ENCODE peak calls at places on chromosomes 11 and 22, in seven cellular contexts. H, C, L, A, R, S and X are unnamed samples. For H3K4me1, the result is how much of the 10 kb centered on the place peaks cover.

GRCh38 chr11:17762309-17762974 is 27.9 kb downstream of the KCNC1 start:
- DNase-seq in S (no peak), A (no peak), H (no peak), C (no peak), R (no peak), L (no peak), X (no peak)

GRCh38 chr11:105344938-105345337 is 205.4 kb upstream of the CARD18 start:
- DNase-seq in A (no peak), S (no peak), L (no peak), C (no peak), H (no peak), R (no peak), X (no peak)

GRCh38 chr11:101797335-101797734 is 117.5 kb upstream of the CEP126 start:
- DNase-seq in C (no peak), H (peak), L (no peak), S (no peak), R (no peak), A (no peak), X (no peak)

GRCh38 chr11:127651175-127651887 is 650.8 kb upstream of the KIRREL3 start:
- DNase-seq in R (no peak), C (no peak), S (no peak), H (peak), L (no peak), A (no peak), X (no peak)

GRCh38 chr22:36086629-36087254 is 58.1 kb upstream of the RBFOX2 start:
- DNase-seq in C (no peak), A (no peak), R (no peak), H (no peak), S (no peak), L (no peak), X (no peak)

GRCh38 chr22:50523806-50524663 is 1.4 kb downstream of the SCO2 start:
- DNase-seq in A (no peak), L (no peak), S (no peak), R (no peak), H (no peak), C (no peak), X (no peak)

GRCh38 chr11:119206512-119207299 is 567 bp downstream of the CBL start:
- DNase-seq in A (no peak), L (peak), C (peak), R (peak), H (no peak), S (peak), X (peak)

GRCh38 chr11:44112083-44112865 is 16.8 kb downstream of the EXT2 start:
- DNase-seq in L (no peak), A (no peak), S (no peak), H (peak), C (no peak), R (no peak), X (peak)

GRCh38 chr11:99693941-99694492 is 673.3 kb downstream of the CNTN5 start:
- DNase-seq in H (peak), A (no peak), S (no peak), R (no peak), L (no peak), C (no peak), X (no peak)

GRCh38 chr11:1300569-1301187 is 8.8 kb downstream of the TOLLIP start:
- DNase-seq in A (no peak), L (no peak), C (no peak), R (no peak), S (peak), H (no peak), X (no peak)

GRCh38 chr22:38455530-38456271 is 702 bp upstream of the KCNJ4 start:
- DNase-seq in A (no peak), R (no peak), L (no peak), H (peak), S (no peak), C (no peak), X (peak)

GRCh38 chr11:112364962-112365481 is 104.4 kb upstream of the PLET1 start:
- DNase-seq in L (no peak), S (peak), A (no peak), R (no peak), H (peak), C (no peak), X (no peak)

GRCh38 chr11:126978155-126978554 is 22.4 kb downstream of the KIRREL3 start:
- DNase-seq in R (no peak), L (no peak), A (peak), H (no peak), C (no peak), S (no peak), X (no peak)

GRCh38 chr11:113615773-113616172 is 90.3 kb downstream of the TMPRSS5 start:
- DNase-seq in L (no peak), S (no peak), R (no peak), H (no peak), C (no peak), A (no peak), X (no peak)

GRCh38 chr11:102494216-102494615 is 36.3 kb downstream of the MMP7 start:
- DNase-seq in H (no peak), S (no peak), A (no peak), R (no peak), C (no peak), L (no peak), X (no peak)

GRCh38 chr22:46173152-46173551 is 22.8 kb downstream of the PPARA start:
- DNase-seq in R (no peak), L (no peak), C (no peak), H (no peak), A (no peak), S (no peak), X (no peak)

GRCh38 chr22:46172522-46172921 is 22.2 kb downstream of the PPARA start:
- DNase-seq in L (no peak), C (no peak), R (no peak), A (no peak), S (no peak), H (no peak), X (peak)

GRCh38 chr22:46169628-46170027 is 19.3 kb downstream of the PPARA start:
- DNase-seq in R (no peak), C (no peak), H (no peak), A (no peak), S (no peak), L (no peak), X (no peak)

GRCh38 chr22:46175631-46176030 is 25.3 kb downstream of the PPARA start:
- DNase-seq in A (no peak), S (no peak), R (no peak), L (no peak), C (no peak), H (no peak), X (no peak)

GRCh38 chr22:46171940-46172339 is 21.6 kb downstream of the PPARA start:
- DNase-seq in R (no peak), A (no peak), H (peak), S (no peak), C (no peak), L (no peak), X (peak)
- H3K4me3 ChIP-seq in R (no peak), A (no peak), H (no peak), S (no peak), C (no peak), L (no peak), X (peak)

DNA sequence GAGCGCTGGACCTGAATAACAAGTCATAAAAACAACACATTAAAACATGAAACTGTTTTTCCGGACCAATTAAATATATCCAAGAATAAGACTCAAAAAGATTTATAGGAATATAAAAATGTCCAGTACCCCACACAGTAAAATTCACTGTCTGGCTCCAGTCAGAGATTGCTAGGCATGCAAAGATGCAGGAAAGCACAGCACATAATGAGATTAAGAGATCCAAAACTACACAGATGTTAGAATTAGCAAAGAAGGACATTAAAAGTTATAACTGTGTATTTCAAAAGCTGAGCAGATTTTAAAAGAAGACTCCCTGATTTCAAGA is 13.7 kb downstream of the LRRC75B start:
- DNase-seq in C (no peak), L (no peak), R (no peak), S (no peak), A (no peak), H (no peak), X (no peak)
- H3K4me1 ChIP-seq in C (under half), L (under half), R (under half), S (under half), A (under half), H (under half), X (under half)

DNA sequence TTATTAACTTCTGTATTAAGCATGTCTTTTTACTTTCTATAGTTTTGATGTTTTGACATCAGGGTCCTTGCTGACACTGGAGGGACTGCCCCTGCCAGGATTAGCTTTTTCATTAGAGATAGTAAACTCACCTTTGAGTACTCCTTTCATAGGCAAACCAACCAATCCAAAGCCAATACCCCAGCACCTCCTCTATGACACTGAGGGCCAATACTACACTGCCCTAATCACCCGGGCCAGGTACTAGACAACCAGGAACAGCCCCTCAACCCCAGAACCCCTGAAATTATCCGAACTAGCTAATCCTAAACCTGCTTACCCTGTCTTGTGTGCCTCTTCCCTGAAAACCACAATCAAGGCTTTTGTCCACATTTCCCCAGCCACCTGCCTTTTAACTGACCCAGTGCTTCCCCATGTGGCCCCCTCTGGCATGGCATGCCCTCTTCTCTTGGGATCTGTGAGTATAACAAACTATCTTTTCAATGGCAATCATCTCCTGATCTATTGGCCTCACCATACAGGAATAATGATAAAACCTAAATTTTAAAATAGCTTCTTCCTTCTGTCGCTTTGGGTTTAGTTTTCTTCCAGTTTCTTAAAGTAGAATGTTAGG is 31.2 kb downstream of the RAB6A start:
- DNase-seq in A (peak), S (no peak), C (no peak), R (no peak), H (no peak), L (no peak), X (peak)
- H3K4me3 ChIP-seq in A (no peak), S (no peak), C (no peak), R (no peak), H (no peak), L (no peak), X (no peak)

DNA sequence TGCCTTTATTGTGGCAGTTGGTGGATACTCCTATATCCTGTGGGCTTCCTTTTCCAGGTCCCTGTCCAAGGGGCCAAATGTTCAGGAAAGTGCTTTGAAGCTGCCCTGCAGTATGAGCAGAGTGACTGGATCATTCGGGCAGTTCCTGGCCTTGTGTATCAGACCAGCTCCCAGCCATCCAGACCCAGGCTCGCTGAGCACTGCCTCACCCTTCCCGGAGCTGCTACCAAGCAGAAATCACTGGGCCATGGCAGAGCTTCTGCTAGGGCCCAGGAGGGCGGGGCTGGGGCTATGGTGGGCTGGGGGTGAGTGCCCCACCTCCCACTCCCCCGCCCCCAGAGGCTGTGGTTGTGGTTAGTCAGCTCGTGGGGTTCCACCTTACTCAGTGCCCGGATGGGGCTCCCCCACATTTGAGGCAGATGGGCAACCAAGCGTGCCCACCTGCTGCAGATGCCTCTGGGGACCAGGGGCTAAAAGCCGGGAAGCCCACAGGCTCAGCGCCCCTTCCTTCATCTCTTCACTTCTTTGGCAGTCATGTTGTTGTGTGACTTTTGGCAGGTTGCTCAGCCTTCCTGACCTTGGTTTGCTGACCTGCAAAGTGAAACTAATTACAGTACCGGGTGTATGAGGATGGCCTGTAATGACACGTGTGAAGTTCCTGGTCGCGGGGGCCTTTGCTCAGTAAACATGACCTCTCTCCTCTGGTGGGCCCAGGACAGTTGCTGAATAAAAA is 2.0 kb upstream of the LRRC32 start:
- DNase-seq in R (peak), A (no peak), H (no peak), L (no peak), S (no peak), C (no peak), X (no peak)
- H3K4me1 ChIP-seq in R (under half), A (under half), H (under half), L (half or more), S (under half), C (under half), X (under half)

GRCh38 chr11:8684600-8685290 is 2.2 kb downstream of the RPL27A start:
- DNase-seq in L (no peak), S (no peak), C (no peak), R (no peak), A (no peak), H (no peak), X (no peak)

GRCh38 chr11:8682219-8683114 is at the start of the genes RPL27A and TRIM66:
- DNase-seq in H (peak), C (peak), L (peak), S (peak), R (peak), A (no peak), X (peak)

GRCh38 chr11:8679006-8679405 is 3.5 kb downstream of the TRIM66 start:
- DNase-seq in L (no peak), C (no peak), H (no peak), S (no peak), R (no peak), A (no peak), X (no peak)

GRCh38 chr11:8683115-8683807 is 669 bp downstream of the RPL27A start:
- DNase-seq in L (no peak), R (no peak), A (no peak), C (peak), S (no peak), H (no peak), X (no peak)

DNA sequence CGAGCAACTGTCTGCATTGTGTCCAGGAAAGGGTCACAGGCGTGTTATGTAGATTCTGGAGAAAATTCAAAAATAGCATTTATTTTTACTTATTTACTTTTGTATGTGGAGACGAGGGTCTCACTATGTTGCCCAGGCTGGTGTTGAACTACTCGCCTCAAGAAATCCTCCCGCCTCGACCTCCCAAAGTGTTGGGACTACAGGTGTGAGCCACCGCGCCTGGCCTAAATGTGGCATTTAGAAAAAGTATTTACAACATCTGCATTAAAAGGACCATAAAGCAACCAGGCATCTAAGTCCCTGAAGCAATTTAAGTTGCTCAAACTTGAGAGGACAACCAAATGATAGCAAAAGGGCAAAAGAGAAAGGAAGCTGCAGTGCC is 637 bp downstream of the TRIM66 start:
- DNase-seq in A (no peak), L (no peak), C (no peak), R (no peak), S (no peak), H (no peak), X (no peak)
- H3K4me3 ChIP-seq in A (peak), L (peak), C (peak), R (peak), S (peak), H (peak), X (peak)

GRCh38 chr22:44405661-44406060 is 92.4 kb downstream of the RTL6 start:
- DNase-seq in S (no peak), L (no peak), C (no peak), A (no peak), H (no peak), R (no peak), X (no peak)
- H3K4me1 ChIP-seq in S (under half), L (under half), C (under half), A (under half), H (under half), R (under half), X (under half)

GRCh38 chr11:31873115-31873514 is 62.0 kb upstream of the PAX6 start:
- DNase-seq in C (no peak), A (no peak), S (no peak), R (no peak), L (no peak), H (no peak), X (no peak)

GRCh38 chr11:31874631-31875191 is 63.6 kb upstream of the PAX6 start:
- DNase-seq in A (no peak), H (no peak), L (no peak), C (no peak), S (no peak), R (no peak), X (peak)

GRCh38 chr11:31872074-31872440 is 60.9 kb upstream of the PAX6 start:
- DNase-seq in S (no peak), C (no peak), A (no peak), H (no peak), L (no peak), R (no peak), X (no peak)

GRCh38 chr11:31871310-31872073 is 60.4 kb upstream of the PAX6 start:
- DNase-seq in H (no peak), C (no peak), A (no peak), R (no peak), S (no peak), L (no peak), X (no peak)

GRCh38 chr11:31875861-31876625 is 64.9 kb upstream of the PAX6 start:
- DNase-seq in S (no peak), L (no peak), H (no peak), C (no peak), R (no peak), A (no peak), X (peak)
- H3K4me3 ChIP-seq in S (no peak), L (no peak), H (no peak), C (no peak), R (no peak), A (no peak), X (peak)

GRCh38 chr11:73173755-73174494 is 31.8 kb upstream of the FCHSD2 start:
- DNase-seq in S (peak), H (no peak), L (peak), C (no peak), A (no peak), R (no peak), X (no peak)

GRCh38 chr11:73171762-73172161 is 29.6 kb upstream of the FCHSD2 start:
- DNase-seq in L (no peak), S (no peak), C (no peak), R (no peak), H (peak), A (no peak), X (no peak)

GRCh38 chr11:73175551-73176144 is 33.5 kb upstream of the FCHSD2 start:
- DNase-seq in S (no peak), L (no peak), A (no peak), R (no peak), H (no peak), C (no peak), X (no peak)

GRCh38 chr11:73174495-73174791 is 32.3 kb upstream of the FCHSD2 start:
- DNase-seq in A (no peak), C (no peak), H (no peak), L (no peak), S (no peak), R (no peak), X (no peak)

DNA sequence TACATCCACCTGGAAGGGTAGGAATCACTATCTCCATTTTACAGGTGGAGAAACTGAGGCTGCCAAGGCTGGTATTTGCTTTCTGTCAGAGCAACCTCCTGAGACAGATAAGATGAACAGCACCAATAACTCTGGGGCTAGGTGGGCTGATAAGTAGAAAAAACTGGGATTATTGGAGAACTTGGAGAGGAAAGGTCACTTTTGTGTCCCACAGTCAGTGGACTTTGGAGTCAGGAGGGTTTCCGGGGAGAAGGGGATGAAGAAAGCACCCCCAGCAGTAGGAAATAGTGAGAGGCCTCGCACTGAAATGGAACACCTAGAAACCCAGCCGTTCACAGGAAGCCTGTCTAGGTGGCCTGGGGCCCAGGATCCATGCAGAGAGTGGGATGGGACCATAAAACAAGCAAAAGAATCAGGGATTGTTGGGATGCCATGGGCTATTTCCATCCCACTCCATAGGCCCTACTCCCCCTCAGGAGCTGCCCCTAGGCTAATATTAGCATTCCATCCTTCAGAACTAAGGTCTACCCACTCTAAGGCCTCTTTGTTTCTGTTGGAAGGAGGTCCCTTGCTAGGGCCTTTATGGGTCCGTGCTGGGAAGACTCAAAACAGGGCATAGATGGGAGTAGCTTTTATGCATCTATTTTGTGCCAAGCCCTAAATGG is 31.0 kb upstream of the FCHSD2 start:
- DNase-seq in A (no peak), S (no peak), C (no peak), L (no peak), H (no peak), R (no peak), X (no peak)
- H3K4me1 ChIP-seq in A (under half), S (under half), C (under half), L (half or more), H (under half), R (under half), X (under half)

DNA sequence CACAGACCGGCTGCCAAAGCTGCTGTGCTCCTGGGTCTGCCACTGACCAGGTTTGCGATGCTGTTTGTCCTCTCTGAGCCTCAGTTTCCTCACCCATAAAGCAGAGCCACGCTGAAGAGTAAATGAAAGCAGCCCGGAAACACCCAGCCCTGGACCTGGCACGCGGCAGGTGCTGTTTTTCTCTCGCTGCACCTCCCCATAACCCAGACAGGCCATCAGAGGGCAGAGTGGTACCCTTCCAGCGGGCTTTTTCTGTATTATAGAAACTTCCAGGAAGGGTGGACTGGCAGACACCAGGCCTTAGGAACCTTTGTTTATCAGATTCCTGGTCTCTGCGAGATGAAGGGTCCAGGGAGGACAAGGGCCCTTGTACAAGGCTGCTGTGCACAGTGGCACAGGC is 17.9 kb upstream of the FGF19 start:
- DNase-seq in H (no peak), S (no peak), L (no peak), A (no peak), C (no peak), R (no peak), X (no peak)
- H3K4me3 ChIP-seq in H (no peak), S (no peak), L (no peak), A (no peak), C (no peak), R (no peak), X (no peak)